ENCODE peak calls at places on chromosomes 7 and 10, in ten cellular contexts. D is astrocyte of the spinal cord, L is left lung, X is fibroblast of mammary gland, A is ovary, J is RWPE1, I is hepatocyte, Z is progenitor cell of endocrine pancreas, E is cardiac muscle cell, C is IMR-90. U is an unnamed sample.

GRCh38 chr10:13700461-13701144 is 113.8 kb downstream of the PRPF18 start:
- DNase-seq in C (no peak), E (no peak), A (no peak), J (no peak), X (no peak), D (no peak), I (no peak), Z (no peak), L (no peak), U (no peak)

GRCh38 chr10:22253578-22253882 is 35.7 kb upstream of the EBLN1 start:
- DNase-seq in I (no peak), J (no peak), C (no peak), Z (no peak), X (no peak), A (peak), L (peak), D (no peak), E (peak), U (no peak)

GRCh38 chr10:60399343-60399742 is 9.7 kb upstream of the ANK3 start:
- DNase-seq in Z (no peak), L (no peak), C (no peak), I (no peak), J (peak), E (no peak), X (no peak), A (no peak), D (no peak), U (no peak)

GRCh38 chr7:30838008-30838407 is 66.8 kb downstream of the MINDY4 start:
- DNase-seq in Z (no peak), J (no peak), E (no peak), A (no peak), I (no peak), L (no peak), C (no peak), X (no peak), D (no peak), U (no peak)

GRCh38 chr7:82506702-82507101 is 63.1 kb upstream of the CACNA2D1 start:
- DNase-seq in L (peak), I (peak), E (peak), A (peak), C (peak), J (no peak), X (peak), D (no peak), Z (no peak), U (peak)

GRCh38 chr10:96414303-96414702 is 55.5 kb upstream of the OPALIN start:
- DNase-seq in L (no peak), X (no peak), J (no peak), D (no peak), A (no peak), Z (no peak), C (no peak), I (no peak), E (no peak), U (no peak)

GRCh38 chr10:88949912-88950664 is 2.5 kb downstream of the ACTA2 start:
- DNase-seq in J (no peak), I (no peak), Z (no peak), C (no peak), E (no peak), D (peak), L (no peak), X (peak), A (no peak), U (peak)

GRCh38 chr10:113053881-113054280 is 103.8 kb downstream of the TCF7L2 start:
- DNase-seq in J (no peak), D (peak), X (no peak), E (no peak), L (no peak), Z (no peak), A (no peak), I (no peak), C (no peak), U (peak)

GRCh38 chr7:71650653-71651337 is 518.9 kb downstream of the GALNT17 start:
- DNase-seq in L (no peak), J (no peak), A (no peak), E (no peak), I (no peak), X (no peak), D (no peak), C (no peak), Z (no peak), U (no peak)

GRCh38 chr7:142257958-142258357 is at the start of gene PRSS58:
- DNase-seq in D (no peak), X (no peak), L (no peak), E (no peak), A (no peak), Z (no peak), J (no peak), I (no peak), C (no peak), U (no peak)

GRCh38 chr7:150476819-150477631 is 26.6 kb downstream of the GIMAP8 start:
- DNase-seq in Z (no peak), D (no peak), J (no peak), I (no peak), C (no peak), A (no peak), L (no peak), E (no peak), X (no peak), U (no peak)

GRCh38 chr10:78768882-78769281 is 299.9 kb upstream of the ZMIZ1 start:
- DNase-seq in J (no peak), X (no peak), C (no peak), Z (no peak), I (no peak), L (no peak), E (no peak), A (no peak), D (no peak), U (no peak)

GRCh38 chr7:86995052-86995725 is 64.3 kb downstream of the ELAPOR2 start:
- DNase-seq in A (no peak), E (no peak), J (no peak), I (no peak), L (no peak), X (no peak), C (no peak), Z (no peak), D (no peak), U (no peak)

GRCh38 chr10:17060289-17060688 is 69.3 kb downstream of the CUBN start:
- DNase-seq in C (no peak), Z (no peak), J (no peak), I (no peak), A (no peak), E (no peak), D (no peak), X (no peak), L (no peak), U (no peak)

GRCh38 chr10:97991875-97992274 is 38.5 kb downstream of the CRTAC1 start:
- DNase-seq in L (no peak), X (peak), E (peak), J (peak), D (peak), I (peak), Z (peak), C (peak), A (no peak), U (peak)

GRCh38 chr7:74525881-74526280 is 72.2 kb downstream of the GTF2IRD1 start:
- DNase-seq in I (peak), C (no peak), E (no peak), A (no peak), D (no peak), J (peak), L (no peak), X (no peak), Z (no peak), U (no peak)

GRCh38 chr10:61592581-61592980 is 70.1 kb upstream of the CABCOCO1 start:
- DNase-seq in X (peak), A (no peak), E (peak), Z (no peak), D (no peak), I (peak), C (no peak), L (no peak), J (no peak), U (peak)
- TF ChIP-seq CTCF in X (peak), A (no peak), E (peak), Z (peak), D (peak), I (peak), C (no peak), L (no peak), J (no peak), U (peak)

GRCh38 chr7:70506463-70506862 is 625.5 kb upstream of the GALNT17 start:
- DNase-seq in C (no peak), E (peak), I (peak), D (no peak), Z (no peak), X (peak), L (no peak), A (no peak), J (no peak), U (no peak)
- TF ChIP-seq CTCF in C (no peak), E (no peak), I (peak), D (no peak), Z (peak), X (peak), L (no peak), A (no peak), J (no peak), U (no peak)

GRCh38 chr10:25753776-25754175 is 180.3 kb upstream of the MYO3A start:
- DNase-seq in X (peak), Z (no peak), A (no peak), I (peak), D (peak), C (no peak), J (no peak), L (no peak), E (peak), U (peak)

GRCh38 chr10:25761937-25762336 is 172.1 kb upstream of the MYO3A start:
- DNase-seq in D (no peak), I (no peak), L (no peak), X (no peak), A (no peak), E (no peak), Z (no peak), J (no peak), C (no peak), U (no peak)

GRCh38 chr10:25756784-25757183 is 177.2 kb upstream of the MYO3A start:
- DNase-seq in A (no peak), C (no peak), J (no peak), X (no peak), Z (no peak), I (no peak), D (no peak), E (no peak), L (peak), U (no peak)

GRCh38 chr10:25758511-25758910 is 175.5 kb upstream of the MYO3A start:
- DNase-seq in Z (no peak), I (no peak), C (no peak), J (no peak), E (no peak), D (no peak), A (no peak), X (no peak), L (no peak), U (no peak)

DNA sequence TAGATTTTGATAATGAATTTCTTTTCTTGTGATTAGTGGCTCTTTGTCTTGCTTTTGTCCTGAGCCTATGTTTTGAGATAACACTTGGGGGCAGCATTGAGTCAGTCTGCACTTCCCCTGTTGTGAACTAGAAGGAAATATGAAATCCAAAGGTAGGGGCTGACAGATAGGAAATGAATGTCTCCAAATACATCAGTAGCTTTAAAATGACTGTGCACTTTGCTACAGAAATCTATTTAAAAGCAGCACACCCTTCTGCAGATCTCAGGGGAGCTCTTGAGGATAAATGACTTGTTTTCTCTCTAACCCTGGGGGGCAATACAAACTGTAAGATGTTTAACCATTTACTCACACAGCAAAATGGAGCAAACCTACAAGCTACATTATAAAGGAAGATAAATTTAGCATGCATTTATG is 176.0 kb upstream of the MYO3A start:
- DNase-seq in D (peak), J (no peak), E (peak), L (no peak), Z (no peak), I (peak), A (no peak), X (peak), C (no peak), U (peak)
- TF ChIP-seq CTCF in D (peak), J (peak), E (peak), L (peak), Z (peak), I (peak), A (no peak), X (peak), C (no peak), U (peak)

GRCh38 chr10:117170244-117170643 is 27.0 kb upstream of the KCNK18 start:
- DNase-seq in X (peak), A (no peak), Z (no peak), E (no peak), I (no peak), L (no peak), D (no peak), C (no peak), J (no peak), U (no peak)

GRCh38 chr10:117175901-117176534 is 21.3 kb upstream of the KCNK18 start:
- DNase-seq in J (peak), X (peak), Z (peak), A (peak), D (peak), I (peak), L (no peak), E (peak), C (peak), U (peak)

GRCh38 chr10:117178190-117178589 is 19.1 kb upstream of the KCNK18 start:
- DNase-seq in E (no peak), I (no peak), C (no peak), Z (no peak), A (no peak), D (no peak), L (no peak), J (no peak), X (no peak), U (no peak)

GRCh38 chr10:117174439-117175214 is 22.7 kb upstream of the KCNK18 start:
- DNase-seq in D (peak), L (no peak), X (peak), Z (peak), E (peak), A (peak), C (peak), J (peak), I (peak), U (peak)

GRCh38 chr10:117175215-117175900 is 21.9 kb upstream of the KCNK18 start:
- DNase-seq in C (no peak), J (no peak), E (no peak), X (no peak), Z (peak), A (no peak), L (peak), D (no peak), I (peak), U (no peak)
- TF ChIP-seq CTCF in C (no peak), J (peak), E (no peak), X (no peak), Z (no peak), A (no peak), L (no peak), D (no peak), I (no peak), U (no peak)

GRCh38 chr10:33094263-33095051 is 136.4 kb upstream of the ITGB1 start:
- DNase-seq in Z (no peak), C (no peak), D (no peak), E (no peak), A (no peak), J (no peak), X (no peak), I (no peak), L (no peak), U (no peak)
- TF ChIP-seq CTCF in Z (no peak), C (no peak), D (no peak), E (no peak), A (no peak), J (no peak), X (no peak), I (no peak), L (no peak), U (no peak)

GRCh38 chr7:96710544-96710943 is 898 bp upstream of the SEM1 start:
- DNase-seq in X (no peak), Z (no peak), E (no peak), I (no peak), C (no peak), D (no peak), J (no peak), A (no peak), L (no peak), U (no peak)

GRCh38 chr7:96707901-96708774 is 1.5 kb downstream of the SEM1 start:
- DNase-seq in E (no peak), C (no peak), D (no peak), A (no peak), L (no peak), Z (no peak), I (no peak), J (no peak), X (peak), U (no peak)

GRCh38 chr7:96713037-96713436 is 3.4 kb upstream of the SEM1 start:
- DNase-seq in E (no peak), J (no peak), I (no peak), X (no peak), Z (no peak), D (no peak), C (no peak), L (no peak), A (no peak), U (no peak)

GRCh38 chr7:96708872-96709271 is 774 bp downstream of the SEM1 start:
- DNase-seq in C (no peak), I (no peak), D (no peak), J (no peak), E (no peak), A (no peak), X (no peak), Z (no peak), L (no peak), U (no peak)

DNA sequence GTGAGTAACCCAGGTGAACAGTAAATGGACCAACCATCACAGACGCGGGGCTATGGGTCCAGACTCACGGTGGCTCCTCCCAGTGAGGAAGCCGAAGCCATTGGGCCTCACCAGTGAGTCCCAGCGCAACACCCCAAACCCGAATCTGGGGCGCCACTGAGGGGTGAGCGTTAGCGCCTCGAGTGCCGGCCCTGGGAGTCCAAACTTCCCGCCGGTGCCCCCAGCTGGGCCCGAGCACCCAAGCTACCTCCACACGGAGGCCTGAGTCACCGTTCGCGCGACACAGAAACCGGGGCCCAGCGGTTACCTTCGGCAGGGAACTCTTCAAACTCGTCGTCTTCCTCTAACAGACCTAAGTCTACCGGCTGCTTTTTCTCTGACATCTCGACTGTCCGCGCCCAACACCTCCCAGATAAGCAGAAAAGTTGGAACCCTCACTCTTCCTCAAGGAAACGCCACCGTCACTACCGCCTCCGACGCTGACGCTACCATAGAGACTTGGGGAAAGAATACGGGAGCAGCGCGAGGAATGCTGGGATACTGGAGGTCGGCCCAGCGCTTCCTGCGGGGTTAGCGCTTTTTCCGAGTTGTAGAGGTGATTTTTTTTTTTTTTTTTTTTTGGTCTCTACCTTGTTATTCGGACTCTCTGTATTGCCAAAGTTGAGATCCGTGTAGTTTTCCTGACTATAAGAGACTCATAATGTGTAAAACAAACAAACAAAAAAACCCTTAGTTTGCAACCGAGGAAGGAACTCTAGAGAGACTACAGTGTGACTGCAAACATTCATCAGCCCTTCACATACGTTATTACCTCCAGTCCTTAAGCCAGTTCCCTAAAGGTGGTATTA is at the start of gene SEM1:
- DNase-seq in C (peak), D (peak), I (peak), J (peak), L (peak), X (peak), E (peak), Z (peak), A (peak), U (peak)
- TF ChIP-seq CTCF in C (no peak), D (no peak), I (no peak), J (no peak), L (no peak), X (no peak), E (no peak), Z (no peak), A (no peak), U (no peak)

GRCh38 chr7:37352974-37353948 is 95.4 kb downstream of the ELMO1 start:
- DNase-seq in I (no peak), D (no peak), A (no peak), E (no peak), J (no peak), C (no peak), Z (no peak), L (peak), X (no peak), U (no peak)
- TF ChIP-seq CTCF in I (peak), D (no peak), A (no peak), E (no peak), J (no peak), C (no peak), Z (no peak), L (peak), X (no peak), U (no peak)

GRCh38 chr10:35642023-35642792 is at the start of gene FZD8:
- DNase-seq in J (peak), Z (peak), A (peak), I (peak), C (peak), D (peak), E (peak), L (peak), X (peak), U (peak)
- TF ChIP-seq CTCF in J (no peak), Z (peak), A (no peak), I (peak), C (peak), D (peak), E (peak), L (peak), X (no peak), U (no peak)

DNA sequence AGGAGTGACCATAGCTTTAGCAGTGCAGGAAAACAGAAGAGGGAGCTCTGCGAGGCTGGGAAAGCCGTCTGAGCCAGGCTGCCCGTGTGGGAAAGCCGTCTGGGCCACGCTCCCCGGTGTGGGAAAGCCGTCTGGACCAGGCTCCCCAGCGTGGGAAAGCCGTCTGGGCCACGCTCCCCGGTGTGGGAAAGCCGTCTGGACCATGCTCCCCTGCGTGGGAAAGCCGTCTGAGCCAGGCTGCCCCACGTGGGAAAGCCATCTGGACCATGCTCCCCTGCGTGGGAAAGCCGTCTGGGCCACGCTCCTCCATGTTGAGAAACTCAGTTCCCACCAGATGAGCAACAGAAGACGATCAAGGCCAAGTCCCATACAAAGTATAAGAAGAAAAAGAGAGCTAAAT is 101.8 kb downstream of the GALNT11 start:
- DNase-seq in Z (no peak), X (no peak), I (no peak), E (no peak), C (no peak), D (no peak), A (no peak), J (no peak), L (no peak), U (no peak)
- TF ChIP-seq CTCF in Z (no peak), X (no peak), I (no peak), E (no peak), C (no peak), D (no peak), A (no peak), J (no peak), L (no peak), U (no peak)

DNA sequence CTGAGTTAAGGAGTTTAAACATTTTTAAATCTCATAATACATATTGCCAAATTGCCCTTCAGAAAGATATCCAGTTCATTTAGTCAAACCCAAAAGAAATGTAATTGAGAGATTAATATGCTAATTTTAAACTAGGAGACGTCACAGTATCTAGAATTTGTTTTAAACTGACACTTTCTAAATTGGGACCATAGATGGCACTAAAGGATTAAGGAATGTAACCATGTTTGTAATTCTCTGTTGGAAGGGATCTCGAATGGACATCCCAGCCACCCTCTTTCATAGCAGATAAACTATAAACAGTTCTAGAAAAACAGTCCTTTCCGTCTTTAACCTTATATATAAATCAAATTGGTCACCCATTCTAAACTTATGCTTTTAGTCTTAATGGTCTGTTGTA is 30.0 kb upstream of the SAMD9L start:
- DNase-seq in J (peak), D (no peak), X (peak), I (no peak), C (peak), E (peak), Z (no peak), L (no peak), A (no peak), U (peak)
- TF ChIP-seq CTCF in J (peak), D (no peak), X (no peak), I (peak), C (peak), E (peak), Z (peak), L (no peak), A (no peak), U (no peak)

U was measured in cardiac fibroblast.